ENCODE peak calls at places on chromosomes 13 and 19, in eight cellular contexts. R, A, L, E, B, C, Q and N are unnamed samples.

GRCh38 chr19:10690351-10690781 is 10.9 kb upstream of the QTRT1 start:
- DNase-seq in L (peak), C (no peak), R (no peak), E (peak), A (peak), Q (no peak), B (no peak), N (no peak)

GRCh38 chr13:45055198-45055901 is 65.0 kb upstream of the GTF2F2 start:
- DNase-seq in B (no peak), Q (no peak), R (no peak), C (peak), L (peak), E (peak), A (peak), N (no peak)

GRCh38 chr13:70253834-70254233 is 145.6 kb upstream of the KLHL1 start:
- DNase-seq in Q (no peak), E (no peak), B (no peak), A (no peak), C (peak), L (peak), R (no peak), N (peak)

GRCh38 chr13:109586509-109587346 is 199.7 kb downstream of the IRS2 start:
- DNase-seq in L (no peak), Q (no peak), E (no peak), C (no peak), A (no peak), R (peak), B (no peak), N (no peak)

GRCh38 chr13:53254495-53254894 is 225.9 kb downstream of the OLFM4 start:
- DNase-seq in L (no peak), C (no peak), R (peak), Q (no peak), A (no peak), B (no peak), E (no peak), N (no peak)

GRCh38 chr19:29622191-29623070 is 16.3 kb downstream of the POP4 start:
- DNase-seq in A (peak), B (no peak), C (peak), R (peak), E (no peak), L (peak), Q (no peak), N (no peak)

GRCh38 chr13:108176685-108177274 is 38.6 kb downstream of the LIG4 start:
- DNase-seq in Q (peak), E (no peak), L (peak), C (no peak), B (no peak), A (no peak), R (peak), N (peak)

GRCh38 chr13:53010374-53011105 is 18.1 kb upstream of the OLFM4 start:
- DNase-seq in A (no peak), R (no peak), C (no peak), L (peak), B (no peak), E (no peak), Q (no peak), N (peak)

GRCh38 chr13:25192936-25193335 is 20.8 kb upstream of the AMER2 start:
- DNase-seq in Q (no peak), L (no peak), C (no peak), E (no peak), A (no peak), B (peak), R (no peak), N (no peak)

GRCh38 chr19:38702278-38702677 is 42.0 kb downstream of the CAPN12 start:
- DNase-seq in E (no peak), R (no peak), L (peak), Q (no peak), B (no peak), C (no peak), A (no peak), N (no peak)

GRCh38 chr13:98411617-98412310 is 165.1 kb downstream of the STK24 start:
- DNase-seq in A (peak), L (peak), B (no peak), C (no peak), R (no peak), Q (peak), E (no peak), N (no peak)

GRCh38 chr13:33140161-33140560 is 123.9 kb downstream of the KL start:
- DNase-seq in Q (no peak), B (no peak), R (no peak), C (no peak), E (no peak), A (no peak), L (no peak), N (no peak)

GRCh38 chr13:107124129-107124718 is 556.3 kb upstream of the ARGLU1 start:
- DNase-seq in E (no peak), B (no peak), C (peak), L (peak), A (peak), Q (no peak), R (no peak), N (peak)

GRCh38 chr19:53463263-53463662 is 4.3 kb upstream of the ZNF813 start:
- DNase-seq in L (peak), C (peak), R (peak), E (peak), Q (peak), B (peak), A (peak), N (no peak)

GRCh38 chr19:13896227-13896626 is 9.7 kb downstream of the BRME1 start:
- DNase-seq in Q (no peak), R (no peak), E (no peak), A (no peak), B (no peak), L (no peak), C (no peak), N (no peak)

GRCh38 chr19:35462476-35462953 is 14.5 kb downstream of the FFAR2 start:
- DNase-seq in B (no peak), L (no peak), E (no peak), C (no peak), Q (no peak), A (no peak), R (no peak), N (no peak)